ENCODE peak calls at places on chromosome 13, in five cellular contexts. One of them, this sample, is unnamed.

GRCh38 chr13:50969691-50970090 is 60.1 kb downstream of the RNASEH2B start:
- DNase-seq in psoas muscle: no peak
- DNase-seq in uterus: no peak
- DNase-seq in cardiac muscle cell: peak
- DNase-seq in lower lobe of right lung: no peak
- DNase-seq in this sample: no peak

GRCh38 chr13:45446181-45446580 is 18.6 kb upstream of the COG3 start:
- DNase-seq in psoas muscle: no peak
- DNase-seq in uterus: no peak
- DNase-seq in cardiac muscle cell: no peak
- DNase-seq in lower lobe of right lung: no peak
- DNase-seq in this sample: no peak

GRCh38 chr13:69556540-69557196 is 551.0 kb upstream of the ATXN8OS start:
- DNase-seq in psoas muscle: no peak
- DNase-seq in uterus: no peak
- DNase-seq in cardiac muscle cell: no peak
- DNase-seq in lower lobe of right lung: no peak
- DNase-seq in this sample: no peak

GRCh38 chr13:43880930-43881329 is 1.2 kb downstream of the LACC1 start:
- DNase-seq in psoas muscle: no peak
- DNase-seq in uterus: no peak
- DNase-seq in cardiac muscle cell: no peak
- DNase-seq in lower lobe of right lung: no peak
- DNase-seq in this sample: no peak

GRCh38 chr13:74132768-74133656 is 1.2 kb downstream of the KLF12 start:
- DNase-seq in psoas muscle: peak
- DNase-seq in uterus: peak
- DNase-seq in cardiac muscle cell: peak
- DNase-seq in lower lobe of right lung: peak
- DNase-seq in this sample: no peak

GRCh38 chr13:30045916-30046704 is 195.7 kb upstream of the UBL3 start:
- DNase-seq in psoas muscle: no peak
- DNase-seq in uterus: no peak
- DNase-seq in cardiac muscle cell: no peak
- DNase-seq in lower lobe of right lung: no peak
- DNase-seq in this sample: no peak

GRCh38 chr13:59111711-59112110 is 1052.0 kb downstream of the DIAPH3 start:
- DNase-seq in psoas muscle: no peak
- DNase-seq in uterus: no peak
- DNase-seq in cardiac muscle cell: no peak
- DNase-seq in lower lobe of right lung: no peak
- DNase-seq in this sample: no peak

GRCh38 chr13:101416181-101417042 is at the start of gene NALCN:
- DNase-seq in psoas muscle: peak
- DNase-seq in uterus: no peak
- DNase-seq in cardiac muscle cell: peak
- DNase-seq in lower lobe of right lung: peak
- DNase-seq in this sample: no peak

GRCh38 chr13:50951366-50951765 is 41.8 kb downstream of the RNASEH2B start:
- DNase-seq in psoas muscle: no peak
- DNase-seq in uterus: no peak
- DNase-seq in cardiac muscle cell: no peak
- DNase-seq in lower lobe of right lung: no peak
- DNase-seq in this sample: no peak

GRCh38 chr13:43669101-43669500 is 117.7 kb downstream of the ENOX1 start:
- DNase-seq in psoas muscle: no peak
- DNase-seq in uterus: no peak
- DNase-seq in cardiac muscle cell: no peak
- DNase-seq in lower lobe of right lung: no peak
- DNase-seq in this sample: no peak

DNA sequence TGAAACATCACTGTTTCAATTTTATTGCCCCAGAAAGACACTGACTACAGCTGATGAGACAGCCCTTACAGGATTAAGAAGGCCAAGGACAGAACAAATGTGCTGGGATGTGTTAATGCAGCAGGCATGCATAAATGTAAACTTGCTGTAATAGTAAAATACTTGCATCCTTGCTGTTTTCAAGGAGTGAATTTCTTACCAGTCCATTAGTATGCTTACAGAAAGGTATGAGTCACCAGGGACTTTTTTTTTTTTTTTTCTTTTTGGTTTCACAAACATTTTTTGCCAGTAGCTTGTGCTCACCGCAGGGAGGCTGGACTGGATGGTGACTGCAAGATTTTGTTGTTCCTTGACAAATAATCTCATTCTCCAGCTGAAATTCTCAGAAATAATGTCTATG is 55.1 kb downstream of the GPR180 start:
- DNase-seq in psoas muscle: no peak
- DNase-seq in uterus: no peak
- DNase-seq in cardiac muscle cell: no peak
- DNase-seq in lower lobe of right lung: no peak
- DNase-seq in this sample: no peak
- TF ChIP-seq CTCF in psoas muscle: no peak
- TF ChIP-seq CTCF in uterus: no peak
- TF ChIP-seq CTCF in cardiac muscle cell: no peak
- TF ChIP-seq CTCF in lower lobe of right lung: no peak
- TF ChIP-seq CTCF in this sample: no peak

GRCh38 chr13:81987159-81987558 is 1646.2 kb upstream of the SPRY2 start:
- DNase-seq in psoas muscle: no peak
- DNase-seq in uterus: no peak
- DNase-seq in cardiac muscle cell: no peak
- DNase-seq in lower lobe of right lung: no peak
- DNase-seq in this sample: no peak
- TF ChIP-seq CTCF in psoas muscle: no peak
- TF ChIP-seq CTCF in uterus: no peak
- TF ChIP-seq CTCF in cardiac muscle cell: no peak
- TF ChIP-seq CTCF in lower lobe of right lung: no peak
- TF ChIP-seq CTCF in this sample: no peak

DNA sequence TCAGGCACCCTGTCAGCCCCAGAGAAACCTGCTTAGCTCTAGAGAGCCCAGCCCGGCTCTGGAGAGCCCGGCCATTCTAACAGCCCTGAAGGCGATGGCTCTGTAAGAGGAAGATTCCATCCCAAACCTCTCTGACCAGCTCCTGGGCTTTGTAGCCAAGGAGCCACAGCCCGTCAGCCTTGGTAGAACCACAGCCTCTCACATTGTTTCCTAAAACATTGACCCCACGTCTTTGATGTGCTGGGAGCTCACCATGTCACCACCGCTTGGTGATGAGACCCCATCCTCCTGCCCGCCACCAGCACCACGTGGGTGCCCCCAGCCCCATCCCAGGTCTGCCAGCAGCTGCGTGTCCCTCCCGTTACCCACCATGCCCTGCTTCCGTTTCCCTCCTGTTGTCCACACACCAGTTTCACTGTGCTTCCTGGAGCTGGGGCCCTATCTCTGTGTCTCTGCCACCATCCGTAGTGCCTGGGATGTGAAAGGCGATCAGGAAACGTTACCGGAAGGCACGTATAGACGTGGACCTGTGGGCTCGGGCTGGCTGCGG is 94.2 kb upstream of the MCF2L start:
- DNase-seq in psoas muscle: peak
- DNase-seq in uterus: no peak
- DNase-seq in cardiac muscle cell: no peak
- DNase-seq in lower lobe of right lung: peak
- DNase-seq in this sample: no peak
- TF ChIP-seq CTCF in psoas muscle: no peak
- TF ChIP-seq CTCF in uterus: no peak
- TF ChIP-seq CTCF in cardiac muscle cell: no peak
- TF ChIP-seq CTCF in lower lobe of right lung: no peak
- TF ChIP-seq CTCF in this sample: peak

GRCh38 chr13:81539643-81540150 is 1198.8 kb upstream of the SPRY2 start:
- DNase-seq in psoas muscle: no peak
- DNase-seq in uterus: no peak
- DNase-seq in cardiac muscle cell: no peak
- DNase-seq in lower lobe of right lung: no peak
- DNase-seq in this sample: no peak

DNA sequence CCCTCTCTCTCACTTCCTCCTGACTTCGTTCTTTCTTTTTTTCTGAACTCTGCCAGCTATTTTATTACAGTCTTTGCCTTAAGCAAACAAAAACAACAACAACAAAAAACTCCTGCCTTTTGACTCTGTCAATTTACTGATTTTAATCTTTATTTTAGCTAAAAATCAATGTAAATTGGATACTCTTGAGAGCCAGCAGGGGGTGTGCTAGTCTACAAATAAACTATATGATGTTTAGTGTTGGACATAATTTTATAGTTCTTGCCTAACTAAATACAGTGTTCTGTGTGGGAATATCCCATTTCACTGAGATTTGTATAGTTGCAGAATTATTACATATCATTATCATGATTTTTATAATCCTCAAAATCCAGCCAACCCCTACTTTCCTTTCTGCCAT is 1199.9 kb upstream of the SPRY2 start:
- DNase-seq in psoas muscle: no peak
- DNase-seq in uterus: no peak
- DNase-seq in cardiac muscle cell: peak
- DNase-seq in lower lobe of right lung: no peak
- DNase-seq in this sample: no peak
- TF ChIP-seq CTCF in psoas muscle: no peak
- TF ChIP-seq CTCF in uterus: no peak
- TF ChIP-seq CTCF in cardiac muscle cell: no peak
- TF ChIP-seq CTCF in lower lobe of right lung: peak
- TF ChIP-seq CTCF in this sample: no peak

DNA sequence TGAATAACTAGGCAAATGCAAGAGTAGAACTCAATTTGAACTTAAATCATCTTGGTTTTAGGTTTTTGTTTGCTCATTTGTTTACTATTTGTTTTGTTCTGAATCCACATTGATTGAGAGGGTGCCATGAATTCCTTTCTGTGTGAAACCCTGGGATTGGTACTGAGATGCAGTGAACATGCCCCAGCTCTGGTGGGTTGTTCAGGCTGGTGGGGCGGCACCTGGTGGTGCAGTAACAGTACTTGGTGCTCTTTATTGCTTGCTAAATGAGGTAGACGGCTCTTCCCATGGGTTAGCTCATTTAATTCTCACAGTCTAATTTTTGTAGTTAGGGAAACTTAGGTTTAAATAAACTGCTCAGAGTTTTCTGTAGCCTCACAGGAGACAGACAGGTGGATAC is 48.4 kb downstream of the WASF3 start:
- DNase-seq in psoas muscle: no peak
- DNase-seq in uterus: no peak
- DNase-seq in cardiac muscle cell: no peak
- DNase-seq in lower lobe of right lung: no peak
- DNase-seq in this sample: no peak
- TF ChIP-seq CTCF in psoas muscle: no peak
- TF ChIP-seq CTCF in uterus: no peak
- TF ChIP-seq CTCF in cardiac muscle cell: no peak
- TF ChIP-seq CTCF in lower lobe of right lung: no peak
- TF ChIP-seq CTCF in this sample: no peak

GRCh38 chr13:99523838-99524237 is 22.6 kb downstream of the TM9SF2 start:
- DNase-seq in psoas muscle: no peak
- DNase-seq in uterus: no peak
- DNase-seq in cardiac muscle cell: no peak
- DNase-seq in lower lobe of right lung: no peak
- DNase-seq in this sample: no peak

GRCh38 chr13:99527346-99527745 is 26.1 kb downstream of the TM9SF2 start:
- DNase-seq in psoas muscle: no peak
- DNase-seq in uterus: no peak
- DNase-seq in cardiac muscle cell: no peak
- DNase-seq in lower lobe of right lung: no peak
- DNase-seq in this sample: no peak

GRCh38 chr13:99526549-99526948 is 25.3 kb downstream of the TM9SF2 start:
- DNase-seq in psoas muscle: no peak
- DNase-seq in uterus: no peak
- DNase-seq in cardiac muscle cell: no peak
- DNase-seq in lower lobe of right lung: no peak
- DNase-seq in this sample: no peak

GRCh38 chr13:99525967-99526366 is 24.7 kb downstream of the TM9SF2 start:
- DNase-seq in psoas muscle: no peak
- DNase-seq in uterus: no peak
- DNase-seq in cardiac muscle cell: no peak
- DNase-seq in lower lobe of right lung: no peak
- DNase-seq in this sample: no peak

DNA sequence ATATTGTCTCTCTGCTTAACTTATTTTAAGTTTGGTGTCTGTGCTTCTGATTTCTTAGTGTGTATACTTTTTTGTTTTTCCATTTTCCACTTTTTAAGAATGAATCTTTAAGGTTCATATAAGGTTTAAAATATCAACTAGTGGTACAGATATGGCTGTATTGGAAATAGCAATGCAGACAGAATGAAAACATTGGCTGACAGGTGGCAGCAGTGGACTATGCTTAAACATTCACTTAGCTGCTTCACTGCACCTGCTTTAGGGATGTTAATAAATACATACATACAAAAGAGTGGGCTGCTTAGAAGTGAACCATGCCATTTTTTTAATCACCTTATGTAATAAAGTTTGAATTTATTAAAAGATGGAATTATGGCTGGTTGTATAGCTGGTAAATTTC is 27.3 kb downstream of the TM9SF2 start:
- DNase-seq in psoas muscle: no peak
- DNase-seq in uterus: no peak
- DNase-seq in cardiac muscle cell: peak
- DNase-seq in lower lobe of right lung: no peak
- DNase-seq in this sample: no peak
- TF ChIP-seq CTCF in psoas muscle: no peak
- TF ChIP-seq CTCF in uterus: no peak
- TF ChIP-seq CTCF in cardiac muscle cell: peak
- TF ChIP-seq CTCF in lower lobe of right lung: no peak
- TF ChIP-seq CTCF in this sample: no peak

GRCh38 chr13:108609353-108609752 is 20.1 kb upstream of the MYO16 start:
- DNase-seq in psoas muscle: no peak
- DNase-seq in uterus: no peak
- DNase-seq in cardiac muscle cell: peak
- DNase-seq in lower lobe of right lung: no peak
- DNase-seq in this sample: no peak
- TF ChIP-seq CTCF in psoas muscle: peak
- TF ChIP-seq CTCF in uterus: peak
- TF ChIP-seq CTCF in cardiac muscle cell: no peak
- TF ChIP-seq CTCF in lower lobe of right lung: peak
- TF ChIP-seq CTCF in this sample: peak

GRCh38 chr13:67844544-67844943 is 614.4 kb upstream of the PCDH9 start:
- DNase-seq in psoas muscle: no peak
- DNase-seq in uterus: no peak
- DNase-seq in cardiac muscle cell: no peak
- DNase-seq in lower lobe of right lung: no peak
- DNase-seq in this sample: no peak

GRCh38 chr13:67841071-67841470 is 610.9 kb upstream of the PCDH9 start:
- DNase-seq in psoas muscle: no peak
- DNase-seq in uterus: no peak
- DNase-seq in cardiac muscle cell: no peak
- DNase-seq in lower lobe of right lung: no peak
- DNase-seq in this sample: no peak
- TF ChIP-seq CTCF in psoas muscle: no peak
- TF ChIP-seq CTCF in uterus: no peak
- TF ChIP-seq CTCF in cardiac muscle cell: no peak
- TF ChIP-seq CTCF in lower lobe of right lung: no peak
- TF ChIP-seq CTCF in this sample: no peak

GRCh38 chr13:111050539-111050879 is 64.6 kb upstream of the ARHGEF7 start:
- DNase-seq in psoas muscle: no peak
- DNase-seq in uterus: no peak
- DNase-seq in cardiac muscle cell: no peak
- DNase-seq in lower lobe of right lung: no peak
- DNase-seq in this sample: no peak
- TF ChIP-seq CTCF in psoas muscle: no peak
- TF ChIP-seq CTCF in uterus: no peak
- TF ChIP-seq CTCF in cardiac muscle cell: no peak
- TF ChIP-seq CTCF in lower lobe of right lung: no peak
- TF ChIP-seq CTCF in this sample: no peak